ENCODE peak calls at places on chromosomes 16 and 17, in ten cellular contexts. T, H, D, U, F, P, E, M, S and V are unnamed samples.
A peak's percentile ranks its signal among the peaks of the same experiment; 100 is the strongest.

GRCh38 chr17:74513987-74514631 is 17.2 kb downstream of the CD300LB start:
- DNase-seq in H (no peak), T (no peak), P (no peak), D (no peak), M (peak; percentile 25), U (peak; percentile 88), E (peak; percentile 77), S (peak; percentile 69), F (peak; percentile 73), V (no peak)

GRCh38 chr16:4369006-4369766 is 2.5 kb upstream of the VASN start:
- DNase-seq in S (no peak), F (no peak), T (no peak), M (no peak), D (peak; percentile 73), U (no peak), P (peak; percentile 56), H (no peak), E (no peak), V (no peak)

GRCh38 chr16:48498761-48499600 is 111.0 kb downstream of the N4BP1 start:
- DNase-seq in F (no peak), U (no peak), H (no peak), P (no peak), S (no peak), M (no peak), D (peak; percentile 30), T (peak; percentile 44), E (peak; percentile 35), V (peak; percentile 86)

GRCh38 chr17:45425125-45425983 is 7.3 kb downstream of the ARHGAP27 start:
- DNase-seq in S (peak; percentile 82), E (peak; percentile 93), H (peak; percentile 86), F (no peak), P (peak; percentile 90), D (peak; percentile 85), M (peak; percentile 92), U (peak; percentile 98), T (peak; percentile 93), V (no peak)

GRCh38 chr16:26981266-26981938 is 85.3 kb upstream of the C16orf82 start:
- DNase-seq in H (no peak), U (no peak), D (no peak), T (no peak), M (no peak), S (no peak), E (no peak), F (no peak), P (no peak), V (no peak)

GRCh38 chr16:17939723-17940122 is 396.8 kb downstream of the NPIPA8 start:
- DNase-seq in F (no peak), D (no peak), M (no peak), E (no peak), S (no peak), P (no peak), T (no peak), U (no peak), H (no peak), V (no peak)

GRCh38 chr17:8162232-8162996 is at the start of gene VAMP2:
- DNase-seq in F (no peak), T (peak; percentile 85), U (no peak), S (no peak), H (no peak), E (peak; percentile 85), D (peak; percentile 96), P (peak; percentile 79), M (peak; percentile 86), V (peak; percentile 92)

GRCh38 chr16:50879873-50880695 is 138.2 kb downstream of the CYLD start:
- DNase-seq in H (no peak), E (peak; percentile 77), F (no peak), T (no peak), M (no peak), D (no peak), P (no peak), U (no peak), S (no peak), V (no peak)

GRCh38 chr17:16052486-16052885 is 52.9 kb downstream of the TTC19 start:
- DNase-seq in F (no peak), M (no peak), T (no peak), H (no peak), U (no peak), D (no peak), S (no peak), E (no peak), P (no peak), V (no peak)

GRCh38 chr16:14063618-14064581 is 7.2 kb upstream of the MRTFB start:
- DNase-seq in S (no peak), M (no peak), E (no peak), U (no peak), F (no peak), T (no peak), D (no peak), P (no peak), H (no peak), V (no peak)

GRCh38 chr16:87376660-87377059 is 6.9 kb downstream of the FBXO31 start:
- DNase-seq in D (peak; percentile 24), F (no peak), U (no peak), M (no peak), H (no peak), T (no peak), E (no peak), S (no peak), P (no peak), V (no peak)

GRCh38 chr16:15483857-15484256 is 49.5 kb downstream of the BMERB1 start:
- DNase-seq in T (no peak), P (no peak), F (no peak), E (no peak), U (no peak), D (no peak), S (no peak), H (no peak), M (no peak), V (no peak)

DNA sequence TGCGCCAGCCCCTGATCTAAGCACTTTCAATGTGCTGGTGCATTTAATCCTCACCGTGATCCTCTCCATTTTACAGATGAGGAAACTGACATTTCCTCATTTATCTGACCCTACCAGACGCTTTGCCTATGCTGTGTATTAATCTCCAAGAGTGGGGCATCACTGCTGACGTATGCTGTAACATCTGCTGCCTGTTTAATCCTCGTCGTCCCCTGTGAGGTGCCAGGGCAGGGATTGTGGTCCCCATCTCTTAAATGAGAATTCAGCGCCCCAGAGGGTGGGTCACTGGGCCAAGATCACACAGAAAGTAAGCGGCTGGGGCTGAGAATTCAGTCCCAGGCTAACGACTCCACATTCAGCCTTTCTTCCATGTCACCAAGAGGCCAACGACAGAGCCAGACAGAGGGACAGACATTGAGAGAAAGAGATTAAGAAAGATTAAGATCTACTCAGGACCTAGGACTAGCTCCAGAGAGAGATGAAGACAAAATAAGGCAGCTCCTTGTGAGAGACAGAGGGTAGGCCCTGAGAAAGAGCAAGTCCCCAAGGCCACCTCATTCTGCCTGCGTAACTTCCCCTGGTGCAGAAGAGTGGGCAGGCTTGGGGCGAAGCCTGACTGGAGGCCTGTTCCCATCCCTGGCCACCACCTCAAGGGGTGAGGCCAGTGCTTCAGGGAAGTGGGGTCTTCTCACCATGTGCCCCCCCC is 13.5 kb downstream of the CACNA1G start:
- DNase-seq in E (no peak), D (no peak), P (no peak), F (no peak), S (no peak), U (no peak), T (no peak), M (no peak), H (no peak), V (no peak)
- TF ChIP-seq POLR2AphosphoS5 in E (no peak), D (no peak), P (no peak), F (no peak), S (no peak), U (no peak), T (no peak), M (no peak), H (no peak), V (no peak)

GRCh38 chr17:78226055-78226751 is 5.2 kb upstream of the TMEM235 start:
- DNase-seq in D (no peak), S (no peak), T (no peak), U (no peak), P (no peak), F (no peak), M (no peak), E (no peak), H (no peak), V (no peak)
- TF ChIP-seq POLR2AphosphoS5 in D (no peak), S (no peak), T (no peak), U (no peak), P (no peak), F (no peak), M (no peak), E (no peak), H (no peak), V (no peak)

DNA sequence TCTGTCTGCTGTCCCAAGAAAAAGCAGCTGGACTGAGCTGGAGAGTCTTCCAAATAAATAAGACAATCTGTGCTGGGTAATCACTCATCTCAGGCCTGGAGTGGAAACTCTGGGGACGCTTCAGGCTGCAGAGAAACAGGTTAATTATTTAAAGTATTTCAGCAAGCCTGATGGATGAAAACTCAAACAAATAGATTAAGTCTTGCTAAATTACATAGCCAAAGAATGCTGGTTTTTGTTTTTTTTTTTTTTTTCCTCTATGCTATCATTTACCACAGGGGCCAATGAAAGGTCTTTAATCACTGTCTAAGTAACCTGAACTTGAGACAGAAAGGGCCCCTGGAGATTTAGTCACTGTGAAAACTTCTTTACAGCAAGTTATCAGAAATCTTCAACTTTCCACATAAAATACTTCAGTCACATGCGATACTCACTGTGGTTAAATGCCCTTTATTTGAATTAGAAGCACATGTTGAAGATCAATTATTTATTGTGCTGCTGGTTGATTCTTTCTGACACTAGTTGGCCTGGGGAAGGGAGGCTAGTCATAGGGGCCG is 30.9 kb upstream of the KCNJ2 start:
- DNase-seq in U (no peak), M (no peak), T (no peak), P (no peak), F (no peak), H (no peak), D (no peak), S (no peak), E (no peak), V (no peak)
- TF ChIP-seq POLR2AphosphoS5 in U (no peak), M (no peak), T (no peak), P (no peak), F (no peak), H (no peak), D (no peak), S (no peak), E (no peak), V (no peak)

GRCh38 chr16:2529961-2530628 is 1.1 kb downstream of the CEMP1 start:
- DNase-seq in T (no peak), D (peak; percentile 79), H (no peak), F (no peak), S (no peak), M (no peak), U (no peak), P (no peak), E (no peak), V (no peak)
- TF ChIP-seq POLR2AphosphoS5 in T (no peak), D (no peak), H (no peak), F (no peak), S (no peak), M (no peak), U (no peak), P (no peak), E (no peak), V (no peak)